ENCODE peak calls at places on chromosomes 11 and 22, in six cellular contexts. C is stimulated activated CD4-positive, alpha-beta T cell treated with anti-CD3 and anti-CD28 coated beads, Interleukin-2, amount 100 ng/mL, for 48 hours; S is uterus; I is activated CD4-positive, alpha-beta T cell treated with anti-CD3 and anti-CD28 coated beads, Interleukin-2, amount 50 U/mL, for 24 hours; E is NCI-H1092 treated with DMSO at 0.1 percent for 48 hours; D is NCI-H69. X is an unnamed sample.

GRCh38 chr22:47608421-47608820 is 846.0 kb downstream of the TBC1D22A start:
- DNase-seq in E (no peak), D (no peak), I (no peak), S (no peak), C (no peak), X (no peak)

GRCh38 chr11:11501546-11502274 is 120.1 kb downstream of the GALNT18 start:
- DNase-seq in I (no peak), C (no peak), D (peak; percentile 68), S (no peak), E (peak; percentile 42), X (no peak)

GRCh38 chr22:48306284-48306683 is 1521.4 kb downstream of the BRD1 start:
- DNase-seq in E (no peak), C (no peak), D (no peak), I (no peak), S (no peak), X (no peak)

GRCh38 chr11:130062030-130062429 is 7.7 kb upstream of the APLP2 start:
- DNase-seq in D (no peak), E (no peak), S (no peak), I (no peak), C (no peak), X (no peak)

GRCh38 chr11:69914286-69915150 is 95.3 kb upstream of the FGF3 start:
- DNase-seq in C (no peak), E (no peak), I (no peak), D (no peak), S (no peak), X (no peak)

GRCh38 chr11:73577496-73577917 is 20.4 kb downstream of the FAM168A start:
- DNase-seq in E (no peak), C (no peak), D (peak; percentile 61), I (no peak), S (no peak), X (no peak)

GRCh38 chr11:117816846-117817212 is 7.7 kb downstream of the FXYD2 start:
- DNase-seq in E (no peak), I (no peak), C (no peak), S (no peak), D (peak; percentile 67), X (no peak)

GRCh38 chr22:31618057-31618456 is 44.0 kb downstream of the PISD start:
- DNase-seq in E (peak; percentile 80), D (peak; percentile 92), C (no peak), I (no peak), S (no peak), X (no peak)